ENCODE peak calls at places on chromosomes 4 and X, in five cellular contexts. M is foreskin fibroblast; Q is heart right ventricle; N is naive thymus-derived CD4-positive, alpha-beta T cell; A is activated T-helper 1 cell treated with anti-CD3 and anti-CD28 coated beads, Interleukin-2, amount 50 U/mL, for 16 hours. G is an unnamed sample.
A peak's percentile ranks its signal among the peaks of the same experiment; 100 is the strongest.

GRCh38 chr4:142474398-142475087 is 371.6 kb downstream of the INPP4B start:
- DNase-seq in Q (no peak), A (no peak), N (no peak), M (peak; percentile 51), G (no peak)

GRCh38 chr4:15368906-15369305 is 58.9 kb upstream of the C1QTNF7 start:
- DNase-seq in N (no peak), M (peak; percentile 71), A (no peak), Q (no peak), G (no peak)

GRCh38 chr4:169902658-169903345 is 123.4 kb downstream of the MFAP3L start:
- DNase-seq in M (no peak), Q (no peak), N (no peak), A (no peak), G (no peak)

GRCh38 chr4:67198757-67199156 is 346.5 kb downstream of the CENPC start:
- DNase-seq in Q (no peak), A (no peak), M (no peak), N (no peak), G (peak; percentile 38)

GRCh38 chr4:181150173-181150572 is 1093.0 kb upstream of the TENM3 start:
- DNase-seq in Q (no peak), N (no peak), A (no peak), M (no peak), G (peak; percentile 87)

GRCh38 chr4:126395661-126396060 is 1080.9 kb downstream of the FAT4 start:
- DNase-seq in Q (no peak), A (no peak), M (peak; percentile 20), N (no peak), G (no peak)

GRCh38 chr4:142155347-142155746 is 519.0 kb downstream of the IL15 start:
- DNase-seq in Q (no peak), M (no peak), A (no peak), N (no peak), G (no peak)

GRCh38 chr4:37623125-37623524 is 63.1 kb downstream of the RELL1 start:
- DNase-seq in A (no peak), Q (no peak), M (peak; percentile 17), N (no peak), G (no peak)

GRCh38 chr4:55549888-55550287 is 3.2 kb upstream of the CLOCK start:
- DNase-seq in Q (no peak), N (no peak), A (no peak), M (peak; percentile 75), G (no peak)

GRCh38 chr4:154953691-154954090 is 172.6 kb downstream of the RBM46 start:
- DNase-seq in Q (no peak), M (no peak), N (no peak), A (no peak), G (no peak)

GRCh38 chr4:152278505-152279301 is 257.2 kb downstream of the FBXW7 start:
- DNase-seq in A (no peak), M (no peak), Q (no peak), N (no peak), G (no peak)

GRCh38 chr4:138158746-138159297 is 83.3 kb downstream of the SLC7A11 start:
- DNase-seq in M (peak; percentile 91), N (no peak), A (no peak), Q (no peak), G (no peak)

GRCh38 chrX:101407748-101408529 is at the start of the genes GLA and HNRNPH2:
- DNase-seq in N (peak; percentile 64), A (peak; percentile 76), Q (peak; percentile 81), M (peak; percentile 96), G (peak; percentile 92)

G was measured in COR-L47.